ENCODE peak calls at places on chromosomes 16 and 17, in nine cellular contexts. T is H1; C is WERI-Rb-1; G is H9; M is AG04450; P is naive thymus-derived CD4-positive, alpha-beta T cell; W is body of pancreas; S is uterus; H is GM12878. Q is an unnamed sample.

GRCh38 chr16:54411555-54411954 is 125.0 kb upstream of the IRX3 start:
- DNase-seq in T (no peak), W (no peak), C (no peak), P (no peak), H (no peak), S (peak), M (no peak), G (peak), Q (peak)

GRCh38 chr17:19728114-19728495 is 11.7 kb upstream of the SLC47A2 start:
- DNase-seq in G (no peak), H (no peak), M (peak), S (peak), C (no peak), W (peak), P (no peak), T (no peak), Q (peak)

GRCh38 chr17:33509331-33509730 is 216.2 kb upstream of the ASIC2 start:
- DNase-seq in C (no peak), P (no peak), S (no peak), T (no peak), M (no peak), H (no peak), G (no peak), W (no peak), Q (no peak)

GRCh38 chr17:10699861-10700260 is 2.5 kb downstream of the ADPRM start:
- DNase-seq in P (peak), C (no peak), S (no peak), M (no peak), W (no peak), H (no peak), T (no peak), G (no peak), Q (no peak)

GRCh38 chr17:73786286-73786743 is 142.1 kb upstream of the SDK2 start:
- DNase-seq in G (peak), M (no peak), T (no peak), H (no peak), W (no peak), P (no peak), S (no peak), C (peak), Q (no peak)

GRCh38 chr16:19177111-19177747 is 9.2 kb downstream of the SYT17 start:
- DNase-seq in G (no peak), M (no peak), C (no peak), T (no peak), P (no peak), W (no peak), S (no peak), H (no peak), Q (no peak)

GRCh38 chr17:16351831-16352230 is 1.4 kb downstream of the CENPV start:
- DNase-seq in P (no peak), S (no peak), H (no peak), C (no peak), M (no peak), W (no peak), G (no peak), T (no peak), Q (no peak)

GRCh38 chr16:86712158-86713009 is 134.0 kb downstream of the FOXL1 start:
- DNase-seq in T (no peak), S (no peak), W (no peak), G (no peak), P (no peak), C (no peak), H (no peak), M (no peak), Q (no peak)

GRCh38 chr17:74807925-74808324 is 31.8 kb upstream of the NAT9 start:
- DNase-seq in C (no peak), S (no peak), T (no peak), M (no peak), W (no peak), P (no peak), G (no peak), H (no peak), Q (no peak)

GRCh38 chr17:72152392-72152727 is 31.5 kb downstream of the SOX9 start:
- DNase-seq in C (no peak), W (peak), T (no peak), P (no peak), S (no peak), H (no peak), G (no peak), M (no peak), Q (no peak)

GRCh38 chr17:79795795-79796569 is 895 bp downstream of the CBX8 start:
- DNase-seq in W (no peak), T (no peak), S (no peak), C (no peak), M (no peak), G (no peak), P (no peak), H (no peak), Q (no peak)

GRCh38 chr17:67995568-67996191 is 589 bp downstream of the C17orf58 start:
- DNase-seq in C (no peak), P (no peak), W (no peak), T (no peak), M (no peak), G (peak), S (peak), H (no peak), Q (peak)

GRCh38 chr17:44981221-44981968 is 13.3 kb upstream of the C1QL1 start:
- DNase-seq in W (peak), G (no peak), S (no peak), C (no peak), H (no peak), P (no peak), M (peak), T (no peak), Q (peak)

GRCh38 chr17:76812248-76812647 is 56.0 kb upstream of the MGAT5B start:
- DNase-seq in W (no peak), T (no peak), M (no peak), C (no peak), H (no peak), G (no peak), S (no peak), P (no peak), Q (no peak)

GRCh38 chr16:78002915-78003538 is 19.3 kb upstream of the CLEC3A start:
- DNase-seq in M (peak), S (peak), G (peak), P (peak), T (peak), H (peak), W (peak), C (peak), Q (peak)

GRCh38 chr16:69187387-69187890 is 475 bp downstream of the SNTB2 start:
- DNase-seq in W (peak), C (peak), T (no peak), M (no peak), P (peak), G (peak), H (no peak), S (peak), Q (peak)

GRCh38 chr16:28596840-28597691 is at the start of gene SULT1A2:
- DNase-seq in T (no peak), H (no peak), P (no peak), M (no peak), C (peak), W (peak), G (peak), S (no peak), Q (no peak)

GRCh38 chr17:17510456-17511292 is 14.5 kb upstream of the RASD1 start:
- DNase-seq in M (no peak), G (no peak), C (no peak), S (no peak), P (no peak), H (no peak), W (no peak), T (no peak), Q (no peak)

GRCh38 chr17:27232328-27232727 is 61.6 kb upstream of the WSB1 start:
- DNase-seq in W (no peak), S (no peak), M (no peak), C (no peak), H (no peak), T (no peak), G (no peak), P (no peak), Q (no peak)

GRCh38 chr17:1217030-1217429 is 37.2 kb upstream of the ABR start:
- DNase-seq in H (no peak), W (no peak), G (no peak), S (no peak), C (no peak), M (no peak), P (no peak), T (no peak), Q (no peak)

GRCh38 chr17:75159196-75160031 is 5.1 kb upstream of the JPT1 start:
- DNase-seq in M (no peak), W (no peak), H (no peak), C (no peak), G (no peak), P (no peak), S (no peak), T (no peak), Q (no peak)

GRCh38 chr16:23464196-23464595 is 11.2 kb upstream of the COG7 start:
- DNase-seq in P (no peak), C (no peak), S (no peak), H (no peak), W (no peak), G (no peak), M (no peak), T (no peak), Q (no peak)

DNA sequence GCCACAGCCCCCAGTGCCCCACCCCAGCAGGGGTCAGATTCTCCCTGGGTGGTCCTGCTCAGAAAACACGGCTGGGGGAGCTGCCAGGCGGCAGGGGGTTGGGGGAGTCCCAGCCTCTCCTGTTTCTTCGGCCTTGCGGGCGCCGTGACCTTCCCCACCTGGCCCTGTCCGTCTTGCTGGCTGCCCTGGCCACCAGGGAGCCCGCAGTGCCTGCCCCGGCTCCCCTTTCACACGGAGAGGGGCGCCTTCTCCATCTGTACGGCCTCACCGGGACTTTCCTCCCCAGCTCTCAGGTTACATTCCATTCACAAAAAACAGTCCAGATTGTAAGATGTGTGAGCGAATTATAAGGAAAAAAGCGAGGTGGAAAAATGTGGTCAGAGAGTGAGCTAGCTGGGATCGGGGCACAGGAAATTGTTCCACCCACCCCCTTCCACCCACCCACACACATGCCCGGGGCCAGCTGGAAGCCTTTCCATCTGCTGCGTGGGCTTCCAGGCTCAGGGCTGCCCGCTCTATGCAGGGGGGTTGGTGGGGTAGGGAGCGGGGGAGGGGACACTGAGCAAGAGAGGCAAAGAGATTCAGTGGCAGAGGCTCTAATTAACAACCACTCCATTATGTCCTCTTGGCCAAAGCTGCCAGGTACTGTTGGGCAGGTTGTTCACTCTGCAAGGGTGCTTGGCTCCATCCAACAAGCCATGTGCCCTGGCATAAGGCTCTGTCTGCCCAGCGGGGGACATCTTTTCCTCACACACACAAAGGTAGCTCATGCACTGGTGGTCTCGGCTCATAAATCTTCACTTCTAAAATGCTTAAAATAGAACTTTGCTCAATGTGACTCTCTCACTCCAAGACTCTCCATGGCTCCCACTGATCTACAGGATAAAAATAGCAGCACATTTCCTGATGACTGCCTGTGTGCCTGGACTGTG is 14.7 kb upstream of the CIBAR2 start:
- DNase-seq in S (peak), W (peak), P (no peak), G (no peak), C (peak), H (no peak), T (no peak), M (peak), Q (peak)
- H3K27ac ChIP-seq in S (peak), W (peak), P (no peak), G (no peak), C (peak), H (no peak), T (no peak), M (peak), Q (no peak)

GRCh38 chr16:85005278-85006069 is 5.9 kb downstream of the ZDHHC7 start:
- DNase-seq in G (no peak), T (no peak), P (no peak), M (no peak), C (no peak), H (no peak), S (peak), W (no peak), Q (no peak)
- H3K27ac ChIP-seq in G (no peak), T (no peak), P (no peak), M (peak), C (no peak), H (no peak), S (peak), W (no peak), Q (no peak)

GRCh38 chr16:3695610-3696369 is 21.5 kb downstream of the TRAP1 start:
- DNase-seq in P (no peak), M (no peak), H (no peak), G (no peak), S (no peak), T (no peak), W (peak), C (no peak), Q (no peak)
- H3K27ac ChIP-seq in P (no peak), M (no peak), H (no peak), G (no peak), S (no peak), T (no peak), W (peak), C (no peak), Q (no peak)

GRCh38 chr17:81131486-81132196 is 33.7 kb upstream of the PVALEF start:
- DNase-seq in M (no peak), T (no peak), W (no peak), P (no peak), C (no peak), G (no peak), H (no peak), S (no peak), Q (no peak)

GRCh38 chr17:81132770-81133723 is 32.3 kb upstream of the PVALEF start:
- DNase-seq in T (no peak), H (no peak), W (no peak), G (no peak), P (no peak), M (no peak), C (no peak), S (no peak), Q (no peak)

GRCh38 chr17:81130385-81131288 is 34.7 kb upstream of the PVALEF start:
- DNase-seq in S (no peak), P (no peak), W (no peak), M (no peak), G (no peak), C (no peak), T (no peak), H (no peak), Q (no peak)

GRCh38 chr17:81134064-81134781 is 31.1 kb upstream of the PVALEF start:
- DNase-seq in G (no peak), S (no peak), C (no peak), H (no peak), M (no peak), T (no peak), W (no peak), P (no peak), Q (no peak)

GRCh38 chr17:81132197-81132540 is 33.1 kb upstream of the PVALEF start:
- DNase-seq in T (no peak), C (no peak), M (no peak), H (no peak), W (no peak), G (no peak), P (no peak), S (no peak), Q (no peak)
- H3K27ac ChIP-seq in T (no peak), C (no peak), M (no peak), H (no peak), W (no peak), G (no peak), P (no peak), S (no peak), Q (no peak)

GRCh38 chr16:11273721-11274324 is 394 bp upstream of the PRM3 start:
- DNase-seq in M (no peak), T (no peak), S (no peak), W (no peak), C (no peak), G (no peak), P (no peak), H (no peak), Q (no peak)
- H3K27ac ChIP-seq in M (no peak), T (no peak), S (peak), W (no peak), C (no peak), G (no peak), P (no peak), H (no peak), Q (no peak)

GRCh38 chr17:64500487-64500859 is 3.6 kb upstream of the POLG2 start:
- DNase-seq in G (no peak), M (no peak), C (no peak), W (no peak), P (peak), S (no peak), H (no peak), T (no peak), Q (no peak)

GRCh38 chr17:64503341-64503740 is 2.7 kb downstream of the DDX5 start:
- DNase-seq in H (no peak), G (no peak), P (peak), S (no peak), M (no peak), T (no peak), C (no peak), W (no peak), Q (no peak)

GRCh38 chr17:64500923-64501765 is 4.3 kb upstream of the POLG2 start:
- DNase-seq in P (peak), M (no peak), S (no peak), H (no peak), W (no peak), G (no peak), C (no peak), T (no peak), Q (no peak)

GRCh38 chr17:64502809-64503208 is 3.3 kb downstream of the DDX5 start:
- DNase-seq in H (no peak), S (no peak), W (no peak), T (no peak), G (no peak), M (no peak), C (no peak), P (peak), Q (no peak)

DNA sequence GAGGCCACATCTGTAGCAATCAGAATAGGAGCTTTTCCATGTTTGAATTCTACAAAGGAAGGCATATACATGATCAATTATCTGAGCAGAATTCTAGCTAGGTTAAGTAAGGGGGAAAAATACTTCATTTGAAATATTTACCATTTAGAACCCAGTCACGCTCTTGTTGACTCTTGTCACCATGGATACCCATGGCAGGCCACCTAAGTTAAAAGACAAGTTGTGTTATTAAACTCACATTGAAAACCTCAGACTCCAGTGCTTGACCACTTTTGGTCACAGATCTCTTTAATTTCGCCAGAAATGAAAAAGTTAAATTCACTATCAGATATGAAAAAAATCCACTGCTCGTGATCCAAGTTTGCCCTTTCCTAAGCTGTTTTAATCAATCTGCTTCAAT is 4.1 kb downstream of the DDX5 start:
- DNase-seq in W (no peak), H (no peak), P (peak), C (no peak), M (no peak), G (no peak), S (no peak), T (no peak), Q (no peak)
- H3K27ac ChIP-seq in W (no peak), H (no peak), P (peak), C (no peak), M (no peak), G (no peak), S (no peak), T (no peak), Q (no peak)

GRCh38 chr16:10740000-10740844 is 3.4 kb upstream of the NUBP1 start:
- DNase-seq in M (no peak), W (no peak), T (no peak), H (no peak), C (no peak), S (no peak), G (peak), P (no peak), Q (no peak)
- H3K27ac ChIP-seq in M (no peak), W (peak), T (no peak), H (no peak), C (no peak), S (no peak), G (no peak), P (no peak), Q (no peak)

GRCh38 chr16:56426585-56426984 is 1.2 kb upstream of the AMFR start:
- DNase-seq in C (no peak), S (no peak), M (no peak), W (no peak), H (no peak), T (no peak), P (no peak), G (no peak), Q (no peak)
- H3K27ac ChIP-seq in C (no peak), S (peak), M (no peak), W (no peak), H (no peak), T (no peak), P (peak), G (no peak), Q (peak)

Q was measured in adrenal gland.